ENCODE peak calls at places on chromosomes 7 and 10, in five cellular contexts. D is GM12878, S is cerebellar cortex, P is HEK293T, Z is NCI-H187. T is an unnamed sample.

GRCh38 chr10:60572511-60573194 is 183.0 kb upstream of the ANK3 start:
- DNase-seq in D (no peak), P (peak), Z (peak), S (peak), T (no peak)

GRCh38 chr10:3347413-3348147 is 175.0 kb upstream of the PITRM1 start:
- DNase-seq in Z (no peak), P (no peak), S (no peak), D (no peak), T (no peak)

GRCh38 chr10:114131094-114131493 is 42.9 kb downstream of the CCDC186 start:
- DNase-seq in P (no peak), Z (no peak), S (no peak), D (peak), T (no peak)

GRCh38 chr10:19922236-19922963 is 106.2 kb downstream of the PLXDC2 start:
- DNase-seq in S (no peak), Z (no peak), P (no peak), D (no peak), T (no peak)

GRCh38 chr7:79452495-79453265 is 787 bp downstream of the MAGI2 start:
- DNase-seq in D (no peak), P (peak), Z (no peak), S (no peak), T (peak)

GRCh38 chr7:45021604-45022296 is 21.7 kb downstream of the CCM2 start:
- DNase-seq in S (no peak), P (no peak), Z (no peak), D (peak), T (no peak)

GRCh38 chr10:118950190-118950658 is 79.3 kb upstream of the NANOS1 start:
- DNase-seq in Z (no peak), S (no peak), D (no peak), P (no peak), T (no peak)

GRCh38 chr10:46557319-46558140 is 1.1 kb upstream of the GPRIN2 start:
- DNase-seq in Z (no peak), S (no peak), P (no peak), D (no peak), T (peak)

GRCh38 chr10:38156416-38157269 is 62.5 kb downstream of the ZNF37A start:
- DNase-seq in D (no peak), P (no peak), S (no peak), Z (no peak), T (no peak)

GRCh38 chr7:149385195-149385955 is 75.5 kb downstream of the ZNF777 start:
- DNase-seq in P (no peak), D (no peak), S (no peak), Z (no peak), T (no peak)

GRCh38 chr7:138247568-138248328 is 171.5 kb downstream of the AKR1D1 start:
- DNase-seq in S (no peak), Z (no peak), P (no peak), D (no peak), T (no peak)

GRCh38 chr10:90652519-90652918 is 205.3 kb downstream of the HTR7 start:
- DNase-seq in P (no peak), S (no peak), Z (no peak), D (no peak), T (no peak)

GRCh38 chr7:94908204-94909022 is 1.0 kb downstream of the PPP1R9A start:
- DNase-seq in D (no peak), Z (peak), S (peak), P (peak), T (peak)

GRCh38 chr7:43244232-43244631 is 131.8 kb downstream of the HECW1 start:
- DNase-seq in P (no peak), Z (no peak), S (no peak), D (no peak), T (no peak)

T was measured in lower lobe of right lung.